ENCODE peak calls at places on chromosomes 13 and 19, in five cellular contexts. One of them, this sample, is unnamed.

GRCh38 chr13:35479223-35479536 is 2.7 kb upstream of the MAB21L1 start:
- DNase-seq in neural crest cell: no peak
- DNase-seq in endothelial cell: peak
- DNase-seq in gastrocnemius medialis: no peak
- DNase-seq in cardiac muscle cell: peak
- DNase-seq in this sample: no peak

GRCh38 chr19:21566073-21566472 is 60.7 kb downstream of the ZNF429 start:
- DNase-seq in neural crest cell: no peak
- DNase-seq in endothelial cell: no peak
- DNase-seq in gastrocnemius medialis: peak
- DNase-seq in cardiac muscle cell: no peak
- DNase-seq in this sample: no peak

GRCh38 chr19:48491793-48492123 is 19.9 kb downstream of the LMTK3 start:
- DNase-seq in neural crest cell: no peak
- DNase-seq in endothelial cell: no peak
- DNase-seq in gastrocnemius medialis: no peak
- DNase-seq in cardiac muscle cell: peak
- DNase-seq in this sample: no peak

GRCh38 chr19:10747674-10748073 is 29.8 kb downstream of the DNM2 start:
- DNase-seq in neural crest cell: no peak
- DNase-seq in endothelial cell: no peak
- DNase-seq in gastrocnemius medialis: no peak
- DNase-seq in cardiac muscle cell: no peak
- DNase-seq in this sample: no peak

GRCh38 chr13:93066187-93066586 is 160.4 kb upstream of the GPC6 start:
- DNase-seq in neural crest cell: no peak
- DNase-seq in endothelial cell: no peak
- DNase-seq in gastrocnemius medialis: no peak
- DNase-seq in cardiac muscle cell: no peak
- DNase-seq in this sample: no peak

GRCh38 chr19:1945899-1946298 is 4.9 kb downstream of the CSNK1G2 start:
- DNase-seq in neural crest cell: peak
- DNase-seq in endothelial cell: peak
- DNase-seq in gastrocnemius medialis: peak
- DNase-seq in cardiac muscle cell: peak
- DNase-seq in this sample: peak

GRCh38 chr19:31408460-31409124 is 59.4 kb upstream of the TSHZ3 start:
- DNase-seq in neural crest cell: no peak
- DNase-seq in endothelial cell: no peak
- DNase-seq in gastrocnemius medialis: no peak
- DNase-seq in cardiac muscle cell: no peak
- DNase-seq in this sample: no peak

GRCh38 chr13:79989251-79989661 is 351.7 kb downstream of the SPRY2 start:
- DNase-seq in neural crest cell: no peak
- DNase-seq in endothelial cell: no peak
- DNase-seq in gastrocnemius medialis: no peak
- DNase-seq in cardiac muscle cell: no peak
- DNase-seq in this sample: no peak

GRCh38 chr19:3358919-3359849 is 7.2 kb upstream of the NFIC start:
- DNase-seq in neural crest cell: no peak
- DNase-seq in endothelial cell: no peak
- DNase-seq in gastrocnemius medialis: no peak
- DNase-seq in cardiac muscle cell: peak
- DNase-seq in this sample: peak

GRCh38 chr13:112619730-112620639 is 32.0 kb upstream of the TUBGCP3 start:
- DNase-seq in neural crest cell: peak
- DNase-seq in endothelial cell: peak
- DNase-seq in gastrocnemius medialis: no peak
- DNase-seq in cardiac muscle cell: peak
- DNase-seq in this sample: peak

GRCh38 chr13:98495627-98496238 is 81.2 kb downstream of the STK24 start:
- DNase-seq in neural crest cell: no peak
- DNase-seq in endothelial cell: no peak
- DNase-seq in gastrocnemius medialis: no peak
- DNase-seq in cardiac muscle cell: no peak
- DNase-seq in this sample: no peak

GRCh38 chr13:44934724-44935123 is 54.5 kb downstream of the NUFIP1 start:
- DNase-seq in neural crest cell: no peak
- DNase-seq in endothelial cell: no peak
- DNase-seq in gastrocnemius medialis: no peak
- DNase-seq in cardiac muscle cell: no peak
- DNase-seq in this sample: no peak

GRCh38 chr19:38666662-38667448 is 19.4 kb downstream of the ACTN4 start:
- DNase-seq in neural crest cell: no peak
- DNase-seq in endothelial cell: peak
- DNase-seq in gastrocnemius medialis: no peak
- DNase-seq in cardiac muscle cell: peak
- DNase-seq in this sample: no peak

GRCh38 chr13:42478531-42479156 is 95.3 kb upstream of the TNFSF11 start:
- DNase-seq in neural crest cell: no peak
- DNase-seq in endothelial cell: peak
- DNase-seq in gastrocnemius medialis: no peak
- DNase-seq in cardiac muscle cell: peak
- DNase-seq in this sample: no peak

GRCh38 chr19:41792513-41793413 is 3.6 kb upstream of the CEACAM3 start:
- DNase-seq in neural crest cell: peak
- DNase-seq in endothelial cell: peak
- DNase-seq in gastrocnemius medialis: no peak
- DNase-seq in cardiac muscle cell: peak
- DNase-seq in this sample: no peak

GRCh38 chr19:31826325-31826724 is 477.1 kb upstream of the TSHZ3 start:
- DNase-seq in neural crest cell: no peak
- DNase-seq in endothelial cell: no peak
- DNase-seq in gastrocnemius medialis: no peak
- DNase-seq in cardiac muscle cell: no peak
- DNase-seq in this sample: no peak

GRCh38 chr13:98540476-98540875 is 36.4 kb downstream of the STK24 start:
- DNase-seq in neural crest cell: no peak
- DNase-seq in endothelial cell: no peak
- DNase-seq in gastrocnemius medialis: no peak
- DNase-seq in cardiac muscle cell: no peak
- DNase-seq in this sample: no peak

GRCh38 chr13:109254271-109254670 is 532.1 kb downstream of the IRS2 start:
- DNase-seq in neural crest cell: no peak
- DNase-seq in endothelial cell: no peak
- DNase-seq in gastrocnemius medialis: no peak
- DNase-seq in cardiac muscle cell: no peak
- DNase-seq in this sample: no peak

GRCh38 chr13:100147825-100148224 is 58.9 kb downstream of the PCCA start:
- DNase-seq in neural crest cell: no peak
- DNase-seq in endothelial cell: no peak
- DNase-seq in gastrocnemius medialis: no peak
- DNase-seq in cardiac muscle cell: no peak
- DNase-seq in this sample: no peak

GRCh38 chr19:15432018-15432494 is 13.3 kb upstream of the AKAP8L start:
- DNase-seq in neural crest cell: no peak
- DNase-seq in endothelial cell: no peak
- DNase-seq in gastrocnemius medialis: no peak
- DNase-seq in cardiac muscle cell: peak
- DNase-seq in this sample: peak

GRCh38 chr13:60707878-60708277 is 310.9 kb downstream of the TDRD3 start:
- DNase-seq in neural crest cell: no peak
- DNase-seq in endothelial cell: no peak
- DNase-seq in gastrocnemius medialis: no peak
- DNase-seq in cardiac muscle cell: peak
- DNase-seq in this sample: no peak

GRCh38 chr13:45690636-45691035 is 11.5 kb upstream of the CBY2 start:
- DNase-seq in neural crest cell: no peak
- DNase-seq in endothelial cell: no peak
- DNase-seq in gastrocnemius medialis: no peak
- DNase-seq in cardiac muscle cell: no peak
- DNase-seq in this sample: no peak

GRCh38 chr19:14577885-14578427 is 4.9 kb upstream of the CLEC17A start:
- DNase-seq in neural crest cell: no peak
- DNase-seq in endothelial cell: no peak
- DNase-seq in gastrocnemius medialis: no peak
- DNase-seq in cardiac muscle cell: no peak
- DNase-seq in this sample: no peak

GRCh38 chr13:39779337-39780270 is 124.1 kb downstream of the COG6 start:
- DNase-seq in neural crest cell: no peak
- DNase-seq in endothelial cell: no peak
- DNase-seq in gastrocnemius medialis: no peak
- DNase-seq in cardiac muscle cell: no peak
- DNase-seq in this sample: no peak

GRCh38 chr13:65454403-65454802 is 1775.7 kb downstream of the PCDH9 start:
- DNase-seq in neural crest cell: no peak
- DNase-seq in endothelial cell: no peak
- DNase-seq in gastrocnemius medialis: no peak
- DNase-seq in cardiac muscle cell: no peak
- DNase-seq in this sample: no peak

GRCh38 chr19:28859811-28860210 is 353.1 kb downstream of the UQCRFS1 start:
- DNase-seq in neural crest cell: no peak
- DNase-seq in endothelial cell: no peak
- DNase-seq in gastrocnemius medialis: no peak
- DNase-seq in cardiac muscle cell: no peak
- DNase-seq in this sample: no peak

GRCh38 chr19:28867978-28868377 is 345.0 kb downstream of the UQCRFS1 start:
- DNase-seq in neural crest cell: no peak
- DNase-seq in endothelial cell: no peak
- DNase-seq in gastrocnemius medialis: no peak
- DNase-seq in cardiac muscle cell: no peak
- DNase-seq in this sample: no peak

GRCh38 chr19:28864577-28865042 is 348.3 kb downstream of the UQCRFS1 start:
- DNase-seq in neural crest cell: no peak
- DNase-seq in endothelial cell: no peak
- DNase-seq in gastrocnemius medialis: no peak
- DNase-seq in cardiac muscle cell: peak
- DNase-seq in this sample: no peak

GRCh38 chr19:28864024-28864503 is 348.9 kb downstream of the UQCRFS1 start:
- DNase-seq in neural crest cell: no peak
- DNase-seq in endothelial cell: no peak
- DNase-seq in gastrocnemius medialis: no peak
- DNase-seq in cardiac muscle cell: no peak
- DNase-seq in this sample: no peak

GRCh38 chr19:28862238-28862637 is 350.7 kb downstream of the UQCRFS1 start:
- DNase-seq in neural crest cell: no peak
- DNase-seq in endothelial cell: no peak
- DNase-seq in gastrocnemius medialis: no peak
- DNase-seq in cardiac muscle cell: no peak
- DNase-seq in this sample: no peak
- TF ChIP-seq CTCF in neural crest cell: no peak
- TF ChIP-seq CTCF in endothelial cell: no peak
- TF ChIP-seq CTCF in gastrocnemius medialis: no peak
- TF ChIP-seq CTCF in cardiac muscle cell: no peak
- TF ChIP-seq CTCF in this sample: no peak

GRCh38 chr19:27777726-27778125 is 1435.2 kb downstream of the UQCRFS1 start:
- DNase-seq in neural crest cell: no peak
- DNase-seq in endothelial cell: no peak
- DNase-seq in gastrocnemius medialis: no peak
- DNase-seq in cardiac muscle cell: no peak
- DNase-seq in this sample: peak
- TF ChIP-seq CTCF in neural crest cell: peak
- TF ChIP-seq CTCF in endothelial cell: peak
- TF ChIP-seq CTCF in gastrocnemius medialis: no peak
- TF ChIP-seq CTCF in cardiac muscle cell: no peak
- TF ChIP-seq CTCF in this sample: no peak

GRCh38 chr19:18672606-18673337 is 10.7 kb upstream of the CRTC1 start:
- DNase-seq in neural crest cell: no peak
- DNase-seq in endothelial cell: no peak
- DNase-seq in gastrocnemius medialis: peak
- DNase-seq in cardiac muscle cell: no peak
- DNase-seq in this sample: no peak
- TF ChIP-seq CTCF in neural crest cell: no peak
- TF ChIP-seq CTCF in endothelial cell: no peak
- TF ChIP-seq CTCF in gastrocnemius medialis: peak
- TF ChIP-seq CTCF in cardiac muscle cell: peak
- TF ChIP-seq CTCF in this sample: peak

GRCh38 chr13:37985281-37985680 is 115.7 kb upstream of the TRPC4 start:
- DNase-seq in neural crest cell: no peak
- DNase-seq in endothelial cell: no peak
- DNase-seq in gastrocnemius medialis: no peak
- DNase-seq in cardiac muscle cell: no peak
- DNase-seq in this sample: no peak
- TF ChIP-seq CTCF in neural crest cell: no peak
- TF ChIP-seq CTCF in endothelial cell: no peak
- TF ChIP-seq CTCF in gastrocnemius medialis: no peak
- TF ChIP-seq CTCF in cardiac muscle cell: no peak
- TF ChIP-seq CTCF in this sample: no peak

GRCh38 chr19:45918721-45919120 is 4.1 kb upstream of the NANOS2 start:
- DNase-seq in neural crest cell: no peak
- DNase-seq in endothelial cell: no peak
- DNase-seq in gastrocnemius medialis: no peak
- DNase-seq in cardiac muscle cell: no peak
- DNase-seq in this sample: no peak
- TF ChIP-seq CTCF in neural crest cell: no peak
- TF ChIP-seq CTCF in endothelial cell: no peak
- TF ChIP-seq CTCF in gastrocnemius medialis: no peak
- TF ChIP-seq CTCF in cardiac muscle cell: no peak
- TF ChIP-seq CTCF in this sample: no peak

GRCh38 chr19:22882797-22883196 is 50.7 kb downstream of the ZNF723 start:
- DNase-seq in neural crest cell: no peak
- DNase-seq in endothelial cell: no peak
- DNase-seq in gastrocnemius medialis: no peak
- DNase-seq in cardiac muscle cell: no peak
- DNase-seq in this sample: no peak
- TF ChIP-seq CTCF in neural crest cell: peak
- TF ChIP-seq CTCF in endothelial cell: no peak
- TF ChIP-seq CTCF in gastrocnemius medialis: no peak
- TF ChIP-seq CTCF in cardiac muscle cell: no peak
- TF ChIP-seq CTCF in this sample: no peak

GRCh38 chr13:101398191-101398590 is 18.1 kb downstream of the NALCN start:
- DNase-seq in neural crest cell: no peak
- DNase-seq in endothelial cell: no peak
- DNase-seq in gastrocnemius medialis: no peak
- DNase-seq in cardiac muscle cell: no peak
- DNase-seq in this sample: no peak

GRCh38 chr13:101401196-101401595 is 15.1 kb downstream of the NALCN start:
- DNase-seq in neural crest cell: no peak
- DNase-seq in endothelial cell: no peak
- DNase-seq in gastrocnemius medialis: no peak
- DNase-seq in cardiac muscle cell: no peak
- DNase-seq in this sample: no peak

GRCh38 chr13:101397742-101398141 is 18.6 kb downstream of the NALCN start:
- DNase-seq in neural crest cell: no peak
- DNase-seq in endothelial cell: no peak
- DNase-seq in gastrocnemius medialis: no peak
- DNase-seq in cardiac muscle cell: no peak
- DNase-seq in this sample: no peak

GRCh38 chr13:101399365-101399764 is 16.9 kb downstream of the NALCN start:
- DNase-seq in neural crest cell: no peak
- DNase-seq in endothelial cell: no peak
- DNase-seq in gastrocnemius medialis: no peak
- DNase-seq in cardiac muscle cell: no peak
- DNase-seq in this sample: no peak

DNA sequence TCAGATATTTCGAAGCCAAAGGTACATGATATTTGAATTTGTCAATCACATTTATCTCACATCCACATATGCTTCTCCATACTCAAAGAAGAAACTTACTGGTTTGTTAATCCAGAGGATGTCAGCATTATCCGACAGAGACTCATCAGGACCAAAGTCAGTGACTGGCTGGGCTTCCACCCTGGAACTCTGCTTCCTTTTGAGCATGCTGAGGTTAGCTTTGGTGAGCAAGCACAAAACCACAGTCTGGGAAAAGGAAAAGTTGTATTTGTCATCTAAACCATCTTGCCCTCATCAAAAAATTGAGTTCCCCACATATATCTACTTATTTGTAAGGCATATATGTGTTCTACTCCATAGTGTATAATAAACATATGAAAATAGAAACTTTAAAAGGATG is 17.4 kb downstream of the NALCN start:
- DNase-seq in neural crest cell: no peak
- DNase-seq in endothelial cell: no peak
- DNase-seq in gastrocnemius medialis: no peak
- DNase-seq in cardiac muscle cell: no peak
- DNase-seq in this sample: no peak
- TF ChIP-seq CTCF in neural crest cell: no peak
- TF ChIP-seq CTCF in endothelial cell: no peak
- TF ChIP-seq CTCF in gastrocnemius medialis: no peak
- TF ChIP-seq CTCF in cardiac muscle cell: no peak
- TF ChIP-seq CTCF in this sample: no peak